ENCODE peak calls at places on chromosomes 2 and 18, in eight cellular contexts. Q, I, Z, K, S, X, B and G are unnamed samples. For H3K4me1, the result is how much of the 10 kb centered on the place peaks cover.

GRCh38 chr2:216740557-216741222 is 45.3 kb upstream of the IGFBP5 start:
- DNase-seq in B (no peak), K (no peak), Q (no peak), I (no peak), S (no peak), Z (peak), X (no peak), G (peak)

GRCh38 chr2:168166902-168167510 is 80.4 kb downstream of the STK39 start:
- DNase-seq in K (no peak), S (no peak), Q (no peak), Z (peak), I (no peak), B (no peak), X (no peak), G (no peak)

GRCh38 chr2:112092286-112093041 is 37.4 kb downstream of the TMEM87B start:
- DNase-seq in Z (peak), B (no peak), X (no peak), Q (no peak), K (no peak), I (no peak), S (no peak), G (no peak)

GRCh38 chr2:165164201-165164600 is 39.6 kb downstream of the SCN3A start:
- DNase-seq in B (no peak), Q (no peak), X (no peak), S (no peak), Z (peak), I (no peak), K (no peak), G (no peak)

GRCh38 chr2:149525323-149525722 is 62.3 kb downstream of the MMADHC start:
- DNase-seq in S (no peak), X (no peak), K (no peak), Z (no peak), B (no peak), I (no peak), Q (no peak), G (no peak)

GRCh38 chr2:158967114-158967730 is 1.2 kb upstream of the TANC1 start:
- DNase-seq in X (no peak), S (no peak), Z (no peak), Q (no peak), K (peak), B (no peak), I (no peak), G (peak)

GRCh38 chr2:79993144-79993543 is 311.4 kb downstream of the LRRTM1 start:
- DNase-seq in I (no peak), Z (no peak), K (no peak), B (no peak), X (no peak), S (no peak), Q (no peak), G (no peak)

GRCh38 chr2:69509011-69509749 is 71.9 kb upstream of the NFU1 start:
- DNase-seq in I (no peak), S (no peak), B (no peak), Z (peak), X (no peak), Q (no peak), K (no peak), G (no peak)

GRCh38 chr2:32926708-32927084 is 20.1 kb upstream of the LTBP1 start:
- DNase-seq in B (peak), I (no peak), K (no peak), X (no peak), Q (no peak), S (no peak), Z (peak), G (no peak)

GRCh38 chr2:7012141-7012809 is 95.1 kb downstream of the RNF144A start:
- DNase-seq in K (no peak), Q (no peak), Z (no peak), B (no peak), X (no peak), I (no peak), S (no peak), G (no peak)

GRCh38 chr18:25517881-25518715 is 166.1 kb upstream of the ZNF521 start:
- DNase-seq in K (no peak), B (peak), X (no peak), S (no peak), Z (no peak), I (no peak), Q (no peak), G (no peak)

GRCh38 chr2:80068068-80068467 is 236.5 kb downstream of the LRRTM1 start:
- DNase-seq in X (no peak), B (no peak), Q (no peak), Z (no peak), I (no peak), K (no peak), S (no peak), G (no peak)

GRCh38 chr2:196592331-196592911 is 47.1 kb upstream of the CCDC150 start:
- DNase-seq in S (no peak), K (peak), Q (no peak), Z (peak), X (no peak), I (no peak), B (no peak), G (no peak)

GRCh38 chr2:112803691-112804521 is 19.6 kb upstream of the IL1A start:
- DNase-seq in B (no peak), Z (peak), Q (no peak), S (no peak), I (no peak), K (no peak), X (no peak), G (no peak)

GRCh38 chr2:30366199-30366691 is 80.8 kb upstream of the LCLAT1 start:
- DNase-seq in B (no peak), Q (peak), X (no peak), S (no peak), I (no peak), Z (peak), K (no peak), G (no peak)

GRCh38 chr2:177256026-177256425 is 8.5 kb downstream of the NFE2L2 start:
- DNase-seq in Z (no peak), B (no peak), S (no peak), X (no peak), K (no peak), Q (no peak), I (no peak), G (no peak)

GRCh38 chr2:36967236-36967876 is 1.0 kb upstream of the STRN start:
- DNase-seq in X (peak), S (no peak), I (no peak), B (peak), Z (no peak), Q (no peak), K (peak), G (no peak)

GRCh38 chr18:22063077-22063476 is 106.3 kb upstream of the GATA6 start:
- DNase-seq in K (no peak), X (no peak), I (no peak), Z (no peak), B (no peak), Q (no peak), S (no peak), G (no peak)

GRCh38 chr2:108128226-108128786 is 111.5 kb upstream of the SULT1C3 start:
- DNase-seq in B (no peak), S (no peak), Z (no peak), K (no peak), Q (no peak), X (no peak), I (no peak), G (no peak)

GRCh38 chr2:241895732-241896641 is 26.5 kb downstream of the RTP5 start:
- DNase-seq in Q (no peak), Z (peak), K (peak), B (no peak), I (no peak), X (peak), S (peak), G (peak)

GRCh38 chr2:61694312-61695274 is 156.4 kb upstream of the XPO1 start:
- DNase-seq in S (peak), K (peak), I (peak), X (peak), Q (peak), B (peak), Z (peak), G (peak)

GRCh38 chr2:42789751-42790150 is 2.6 kb downstream of the HAAO start:
- DNase-seq in Q (no peak), I (no peak), Z (no peak), S (no peak), K (no peak), X (no peak), B (no peak), G (peak)

GRCh38 chr2:136005462-136006205 is 20.2 kb upstream of the DARS1 start:
- DNase-seq in X (no peak), K (no peak), Z (peak), I (no peak), B (peak), S (no peak), Q (no peak), G (no peak)

GRCh38 chr2:240435457-240435954 is at the start of gene GPC1:
- DNase-seq in Q (no peak), K (peak), I (peak), Z (peak), B (peak), X (peak), S (peak), G (peak)

GRCh38 chr2:112869258-112869842 is 32.8 kb upstream of the IL1B start:
- DNase-seq in I (no peak), B (no peak), Z (peak), K (peak), Q (no peak), S (peak), X (peak), G (no peak)

GRCh38 chr2:219629976-219630695 is 2.7 kb downstream of the SLC4A3 start:
- DNase-seq in I (no peak), Z (no peak), B (no peak), X (no peak), Q (no peak), K (no peak), S (no peak), G (peak)

GRCh38 chr2:110732422-110733413 is at the start of gene ACOXL:
- DNase-seq in X (peak), I (no peak), Q (no peak), S (no peak), B (no peak), K (peak), Z (no peak), G (no peak)

GRCh38 chr2:160271166-160272086 is 71.4 kb upstream of the ITGB6 start:
- DNase-seq in Z (no peak), B (no peak), K (peak), X (no peak), S (no peak), Q (no peak), I (no peak), G (peak)

GRCh38 chr18:8386981-8387380 is 222.3 kb upstream of the RAB12 start:
- DNase-seq in I (no peak), B (no peak), S (no peak), Z (no peak), K (no peak), Q (no peak), X (no peak), G (no peak)

GRCh38 chr18:22829781-22830180 is 103.3 kb upstream of the RBBP8 start:
- DNase-seq in S (no peak), Z (no peak), K (no peak), Q (no peak), B (no peak), X (no peak), I (no peak), G (no peak)

GRCh38 chr18:47710451-47710850 is 220.0 kb downstream of the SMAD2 start:
- DNase-seq in I (no peak), B (no peak), S (no peak), X (no peak), Q (no peak), Z (no peak), K (no peak), G (no peak)

GRCh38 chr2:46796843-46797625 is 118.6 kb downstream of the MCFD2 start:
- DNase-seq in X (no peak), B (no peak), K (no peak), Q (no peak), I (no peak), S (no peak), Z (no peak), G (no peak)

GRCh38 chr2:239498981-239499633 is 98.3 kb upstream of the HDAC4 start:
- DNase-seq in X (no peak), B (no peak), Q (no peak), S (peak), I (no peak), Z (no peak), K (no peak), G (peak)

GRCh38 chr2:395886-396285 is 108.0 kb upstream of the ALKAL2 start:
- DNase-seq in K (no peak), S (no peak), Z (no peak), B (no peak), Q (no peak), I (no peak), X (no peak), G (no peak)

GRCh38 chr2:220356076-220356475 is 728.6 kb downstream of the SLC4A3 start:
- DNase-seq in B (no peak), Q (no peak), K (no peak), X (no peak), I (no peak), S (no peak), Z (peak), G (no peak)

DNA sequence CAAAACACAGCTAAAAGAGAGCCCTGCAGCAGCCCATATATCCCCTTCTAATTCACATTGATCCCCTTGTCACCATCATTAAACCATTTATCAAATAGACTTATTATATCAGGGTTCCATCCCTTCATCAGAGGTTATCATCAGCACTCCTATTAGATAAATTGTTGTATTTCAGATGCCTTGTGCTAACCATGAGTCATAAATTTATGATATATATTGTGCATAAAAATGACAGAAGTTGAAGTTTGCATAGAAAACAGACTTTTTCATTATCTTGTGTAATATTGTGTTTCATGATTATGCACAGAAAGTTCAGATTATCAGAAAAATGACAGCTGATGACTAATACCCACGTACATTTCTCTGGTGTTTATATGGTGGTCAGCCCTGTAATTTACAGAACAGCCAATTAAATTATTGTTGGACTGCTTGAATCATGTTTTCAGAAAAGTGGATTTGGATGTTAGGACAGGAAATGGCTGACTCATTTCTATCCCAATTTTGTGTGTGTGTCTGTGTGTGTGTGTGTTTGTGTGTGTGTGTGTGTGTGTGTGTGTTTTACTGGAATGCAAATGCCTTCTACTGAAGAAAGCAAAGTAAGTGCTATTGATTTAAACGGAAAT is 80.9 kb downstream of the PPP1R1C start:
- DNase-seq in B (no peak), S (no peak), I (no peak), Z (peak), K (no peak), X (no peak), Q (no peak), G (no peak)
- H3K4me1 ChIP-seq in B (under half), S (under half), I (under half), Z (under half), K (under half), X (under half), Q (under half), G (under half)

DNA sequence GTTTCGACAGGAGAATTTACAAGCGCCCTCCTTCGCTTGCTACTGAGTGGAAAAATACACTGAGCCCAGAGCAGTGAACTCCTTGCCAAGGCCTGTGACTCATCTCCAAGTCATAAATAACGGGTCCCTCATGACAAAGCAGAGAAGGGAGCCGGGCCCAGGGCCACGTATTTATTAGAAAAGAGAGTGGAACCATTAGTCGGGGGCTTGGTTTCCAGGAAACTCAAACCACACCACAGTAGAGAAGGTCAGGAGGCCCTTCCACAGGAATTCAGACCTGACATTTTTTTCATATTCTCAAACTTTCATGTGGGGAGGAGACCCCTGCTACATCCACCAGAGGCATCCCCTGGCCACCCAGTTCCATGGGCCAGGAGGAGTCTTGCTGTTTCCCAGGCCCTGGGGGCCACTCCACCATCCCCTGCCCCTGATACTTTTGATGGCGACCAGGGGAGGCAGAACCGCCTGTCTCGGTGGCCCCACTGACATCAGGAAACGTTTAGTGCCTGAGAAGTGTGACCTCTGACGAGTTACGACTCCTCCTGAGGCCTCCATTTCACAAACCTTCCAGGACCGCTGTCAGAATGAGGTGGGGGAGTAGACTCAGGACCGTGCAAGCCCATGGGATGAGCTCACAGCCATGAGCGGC is 289.7 kb downstream of the DYSF start:
- DNase-seq in X (no peak), I (no peak), Z (peak), Q (no peak), B (no peak), S (peak), K (peak), G (no peak)
- H3K4me1 ChIP-seq in X (under half), I (under half), Z (under half), Q (under half), B (under half), S (under half), K (under half), G (under half)

GRCh38 chr2:234993547-234993981 is 41.7 kb downstream of the SH3BP4 start:
- DNase-seq in I (no peak), B (peak), X (no peak), S (no peak), K (no peak), Q (no peak), Z (no peak), G (no peak)

GRCh38 chr2:234991793-234992192 is 40.0 kb downstream of the SH3BP4 start:
- DNase-seq in Q (no peak), I (no peak), X (no peak), S (peak), Z (no peak), B (no peak), K (no peak), G (no peak)

GRCh38 chr2:234992624-234993349 is 41.0 kb downstream of the SH3BP4 start:
- DNase-seq in Q (no peak), K (no peak), X (no peak), Z (no peak), I (no peak), S (no peak), B (no peak), G (no peak)

GRCh38 chr2:234991290-234991689 is 39.5 kb downstream of the SH3BP4 start:
- DNase-seq in K (no peak), B (no peak), Q (no peak), X (no peak), I (no peak), S (no peak), Z (no peak), G (no peak)

DNA sequence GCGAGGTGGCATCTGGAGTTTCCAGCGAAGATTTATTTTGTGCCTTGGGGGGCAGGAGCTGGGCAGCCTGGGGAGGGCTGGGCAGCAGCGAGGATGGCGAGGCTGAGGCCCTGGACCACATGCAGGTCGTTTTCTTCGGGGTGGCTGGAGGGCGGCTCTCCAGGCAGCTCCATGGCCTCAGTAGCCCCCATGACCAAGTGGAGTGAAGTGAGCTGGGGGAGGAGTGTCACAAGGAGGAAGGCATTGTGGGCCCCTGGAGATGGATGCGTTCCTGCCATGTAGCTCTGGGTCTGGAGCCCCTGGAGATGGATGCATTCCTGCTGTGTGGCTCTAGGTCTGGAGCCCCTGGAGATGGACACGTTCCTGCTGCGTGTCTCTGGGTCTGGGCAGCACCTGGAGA is 40.4 kb downstream of the SH3BP4 start:
- DNase-seq in B (no peak), Z (no peak), S (no peak), Q (no peak), I (no peak), K (no peak), X (no peak), G (no peak)
- H3K4me1 ChIP-seq in B (under half), Z (half or more), S (under half), Q (under half), I (under half), K (under half), X (half or more), G (under half)

DNA sequence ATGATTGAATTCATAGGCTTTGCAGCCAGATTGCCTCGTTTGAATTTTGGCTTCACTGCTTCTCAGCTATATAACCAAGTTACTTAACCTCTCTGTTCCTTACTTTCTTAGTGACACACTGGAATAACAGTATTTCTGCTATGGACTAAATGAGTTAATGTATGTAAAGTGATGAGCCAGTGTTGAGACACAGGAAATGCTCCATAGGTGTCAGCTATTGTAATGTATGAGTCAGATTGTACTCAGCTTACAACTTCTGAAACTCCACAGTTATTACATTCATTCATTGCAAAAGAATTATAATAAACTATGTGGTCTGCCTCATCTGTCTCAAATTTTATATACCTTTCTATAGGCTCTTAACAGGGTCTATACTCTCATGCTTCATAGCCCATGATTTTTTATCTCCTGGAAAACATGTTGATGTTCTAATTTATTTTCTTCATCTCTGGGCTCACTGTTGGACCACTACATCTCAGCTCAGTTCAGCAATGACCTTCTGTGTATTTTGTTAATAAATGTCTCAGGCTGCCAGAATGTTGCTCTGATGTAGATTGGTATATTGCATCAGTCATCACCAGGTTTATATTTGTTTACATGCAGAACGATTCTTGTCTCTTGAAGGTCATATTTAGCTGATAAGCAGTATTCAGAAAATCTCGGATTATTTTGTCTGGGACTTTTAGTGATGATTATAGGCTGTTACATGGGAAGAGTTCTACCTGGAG is 76.2 kb downstream of the MAP3K20 start:
- DNase-seq in Z (peak), S (no peak), B (no peak), I (no peak), X (no peak), Q (no peak), K (no peak), G (no peak)
- H3K4me1 ChIP-seq in Z (under half), S (under half), B (under half), I (under half), X (under half), Q (under half), K (under half), G (under half)